ENCODE peak calls at places on chromosome 5, in eight cellular contexts. P, X, Q, K, W, I, V and H are unnamed samples.

GRCh38 chr5:87649455-87649854 is 236.7 kb upstream of the CCNH start:
- DNase-seq in P (no peak), X (no peak), Q (no peak), K (no peak), W (peak; percentile 10), I (no peak), V (no peak), H (no peak)

GRCh38 chr5:172076783-172077244 is 70.4 kb upstream of the FBXW11 start:
- DNase-seq in P (peak; percentile 49), X (no peak), Q (no peak), K (no peak), W (peak; percentile 60), I (no peak), V (peak; percentile 47), H (no peak)

GRCh38 chr5:174528821-174529544 is 195.4 kb upstream of the MSX2 start:
- DNase-seq in P (no peak), X (no peak), Q (no peak), K (no peak), W (no peak), I (no peak), V (no peak), H (no peak)

GRCh38 chr5:134851307-134851923 is 5.6 kb downstream of the C5orf24 start:
- DNase-seq in P (peak; percentile 42), X (no peak), Q (no peak), K (no peak), W (peak; percentile 67), I (no peak), V (peak; percentile 74), H (no peak)

GRCh38 chr5:108481355-108481931 is 99.5 kb upstream of the FBXL17 start:
- DNase-seq in P (peak; percentile 61), X (no peak), Q (no peak), K (no peak), W (peak; percentile 42), I (peak; percentile 13), V (peak; percentile 73), H (no peak)

GRCh38 chr5:126868961-126869451 is 92.1 kb downstream of the LMNB1 start:
- DNase-seq in P (no peak), X (no peak), Q (no peak), K (peak; percentile 15), W (no peak), I (peak; percentile 53), V (no peak), H (peak; percentile 31)

GRCh38 chr5:100448250-100448649 is 86.9 kb upstream of the FAM174A start:
- DNase-seq in P (no peak), X (no peak), Q (no peak), K (no peak), W (no peak), I (no peak), V (no peak), H (no peak)

GRCh38 chr5:168329302-168329701 is 37.9 kb downstream of the WWC1 start:
- DNase-seq in P (no peak), X (no peak), Q (no peak), K (no peak), W (no peak), I (no peak), V (no peak), H (no peak)

GRCh38 chr5:67063791-67064190 is 132.8 kb downstream of the CD180 start:
- DNase-seq in P (no peak), X (no peak), Q (no peak), K (no peak), W (peak; percentile 84), I (no peak), V (no peak), H (no peak)

GRCh38 chr5:43137326-43137725 is 16.6 kb downstream of the ZNF131 start:
- DNase-seq in P (no peak), X (peak; percentile 20), Q (no peak), K (no peak), W (no peak), I (no peak), V (no peak), H (no peak)

GRCh38 chr5:54851449-54851848 is 133.9 kb downstream of the ESM1 start:
- DNase-seq in P (no peak), X (no peak), Q (no peak), K (no peak), W (no peak), I (no peak), V (no peak), H (no peak)

GRCh38 chr5:132221781-132222648 is 5.6 kb downstream of the P4HA2 start:
- DNase-seq in P (no peak), X (no peak), Q (no peak), K (no peak), W (peak; percentile 86), I (no peak), V (no peak), H (no peak)

GRCh38 chr5:19534751-19535150 is 453.2 kb downstream of the CDH18 start:
- DNase-seq in P (no peak), X (no peak), Q (no peak), K (no peak), W (no peak), I (no peak), V (no peak), H (no peak)

GRCh38 chr5:126403871-126404270 is 19.3 kb upstream of the GRAMD2B start:
- DNase-seq in P (no peak), X (no peak), Q (no peak), K (no peak), W (peak; percentile 8), I (no peak), V (no peak), H (no peak)

GRCh38 chr5:66814146-66814991 is 218.2 kb downstream of the MAST4 start:
- DNase-seq in P (peak; percentile 50), X (peak; percentile 36), Q (no peak), K (peak; percentile 48), W (peak; percentile 63), I (peak; percentile 53), V (peak; percentile 73), H (peak; percentile 9)

GRCh38 chr5:40233268-40233667 is 446.4 kb upstream of the PTGER4 start:
- DNase-seq in P (no peak), X (no peak), Q (no peak), K (no peak), W (peak; percentile 39), I (no peak), V (no peak), H (no peak)

GRCh38 chr5:15587941-15588340 is 88.0 kb downstream of the FBXL7 start:
- DNase-seq in P (no peak), X (no peak), Q (no peak), K (no peak), W (peak; percentile 38), I (no peak), V (no peak), H (no peak)

GRCh38 chr5:126516133-126516532 is 78.9 kb downstream of the ALDH7A1 start:
- DNase-seq in P (no peak), X (no peak), Q (no peak), K (no peak), W (peak; percentile 52), I (no peak), V (no peak), H (no peak)

GRCh38 chr5:159961176-159961689 is 45.0 kb downstream of the ADRA1B start:
- DNase-seq in P (no peak), X (no peak), Q (no peak), K (no peak), W (no peak), I (no peak), V (no peak), H (no peak)

GRCh38 chr5:181203842-181204560 is 995 bp downstream of the TRIM7 start:
- DNase-seq in P (no peak), X (no peak), Q (no peak), K (no peak), W (no peak), I (no peak), V (no peak), H (no peak)

GRCh38 chr5:10607666-10608442 is 44.0 kb downstream of the ANKRD33B start:
- DNase-seq in P (peak; percentile 83), X (no peak), Q (no peak), K (no peak), W (peak; percentile 92), I (no peak), V (peak; percentile 94), H (no peak)

GRCh38 chr5:115098041-115098702 is 71.5 kb downstream of the TRIM36 start:
- DNase-seq in P (peak; percentile 89), X (peak; percentile 34), Q (no peak), K (peak; percentile 11), W (peak; percentile 66), I (peak; percentile 57), V (peak; percentile 13), H (peak; percentile 7)

GRCh38 chr5:53463909-53464621 is 16.4 kb upstream of the FST start:
- DNase-seq in P (peak; percentile 5), X (no peak), Q (no peak), K (no peak), W (no peak), I (no peak), V (peak; percentile 27), H (no peak)

GRCh38 chr5:1801061-1801953 is at the start of gene NDUFS6:
- DNase-seq in P (peak; percentile 65), X (peak; percentile 71), Q (peak; percentile 37), K (peak; percentile 71), W (peak; percentile 66), I (peak; percentile 89), V (peak; percentile 86), H (peak; percentile 70)

GRCh38 chr5:51664491-51665294 is 281.4 kb downstream of the ISL1 start:
- DNase-seq in P (no peak), X (no peak), Q (no peak), K (no peak), W (no peak), I (no peak), V (no peak), H (no peak)

GRCh38 chr5:154397652-154398406 is 48.0 kb upstream of the SAP30L start:
- DNase-seq in P (no peak), X (no peak), Q (no peak), K (no peak), W (no peak), I (no peak), V (no peak), H (no peak)

GRCh38 chr5:134555223-134555790 is 29.8 kb downstream of the JADE2 start:
- DNase-seq in P (no peak), X (no peak), Q (no peak), K (no peak), W (no peak), I (no peak), V (no peak), H (no peak)

GRCh38 chr5:35513612-35514011 is 104.1 kb upstream of the SPEF2 start:
- DNase-seq in P (no peak), X (no peak), Q (no peak), K (no peak), W (no peak), I (no peak), V (no peak), H (no peak)

GRCh38 chr5:147339313-147339712 is 104.5 kb downstream of the STK32A start:
- DNase-seq in P (no peak), X (no peak), Q (no peak), K (no peak), W (no peak), I (no peak), V (no peak), H (no peak)

GRCh38 chr5:1783214-1783551 is 16.5 kb downstream of the MRPL36 start:
- DNase-seq in P (no peak), X (no peak), Q (no peak), K (no peak), W (no peak), I (peak; percentile 69), V (peak; percentile 3), H (peak; percentile 53)

GRCh38 chr5:581266-581665 is 30.9 kb upstream of the CEP72 start:
- DNase-seq in P (no peak), X (no peak), Q (no peak), K (no peak), W (no peak), I (no peak), V (no peak), H (no peak)